ENCODE peak calls at places on chromosomes 7 and 10, in eight cellular contexts. One of them, this sample, is unnamed.

GRCh38 chr7:130793855-130794618 is 60.0 kb upstream of the KLF14 start:
- DNase-seq in NCI-H187 treated with DMSO at 0.1 percent for 48 hours: no peak
- DNase-seq in SJSA1: no peak
- DNase-seq in stimulated activated CD8-positive, alpha-beta memory T cell treated with anti-CD3 and anti-CD28 coated beads, Interleukin-7, amount 100 ng/mL, for 24 hours: no peak
- DNase-seq in adrenal gland: no peak
- DNase-seq in cardiac muscle cell: no peak
- DNase-seq in mesothelial cell of epicardium: no peak
- DNase-seq in stimulated activated CD4-positive, alpha-beta T cell treated with anti-CD3 and anti-CD28 coated beads, Interleukin-2, amount 100 ng/mL, for 48 hours: no peak
- DNase-seq in this sample: no peak

GRCh38 chr10:44306762-44307161 is 78.1 kb downstream of the CXCL12 start:
- DNase-seq in NCI-H187 treated with DMSO at 0.1 percent for 48 hours: no peak
- DNase-seq in SJSA1: no peak
- DNase-seq in stimulated activated CD8-positive, alpha-beta memory T cell treated with anti-CD3 and anti-CD28 coated beads, Interleukin-7, amount 100 ng/mL, for 24 hours: no peak
- DNase-seq in adrenal gland: no peak
- DNase-seq in cardiac muscle cell: peak
- DNase-seq in mesothelial cell of epicardium: no peak
- DNase-seq in stimulated activated CD4-positive, alpha-beta T cell treated with anti-CD3 and anti-CD28 coated beads, Interleukin-2, amount 100 ng/mL, for 48 hours: no peak
- DNase-seq in this sample: no peak

GRCh38 chr10:132487241-132488135 is 50.1 kb upstream of the INPP5A start:
- DNase-seq in NCI-H187 treated with DMSO at 0.1 percent for 48 hours: no peak
- DNase-seq in SJSA1: no peak
- DNase-seq in stimulated activated CD8-positive, alpha-beta memory T cell treated with anti-CD3 and anti-CD28 coated beads, Interleukin-7, amount 100 ng/mL, for 24 hours: no peak
- DNase-seq in adrenal gland: no peak
- DNase-seq in cardiac muscle cell: no peak
- DNase-seq in mesothelial cell of epicardium: no peak
- DNase-seq in stimulated activated CD4-positive, alpha-beta T cell treated with anti-CD3 and anti-CD28 coated beads, Interleukin-2, amount 100 ng/mL, for 48 hours: no peak
- DNase-seq in this sample: no peak

GRCh38 chr7:29488203-29488970 is 75.2 kb upstream of the PRR15 start:
- DNase-seq in NCI-H187 treated with DMSO at 0.1 percent for 48 hours: no peak
- DNase-seq in SJSA1: no peak
- DNase-seq in stimulated activated CD8-positive, alpha-beta memory T cell treated with anti-CD3 and anti-CD28 coated beads, Interleukin-7, amount 100 ng/mL, for 24 hours: no peak
- DNase-seq in adrenal gland: peak
- DNase-seq in cardiac muscle cell: no peak
- DNase-seq in mesothelial cell of epicardium: no peak
- DNase-seq in stimulated activated CD4-positive, alpha-beta T cell treated with anti-CD3 and anti-CD28 coated beads, Interleukin-2, amount 100 ng/mL, for 48 hours: no peak
- DNase-seq in this sample: no peak

GRCh38 chr10:63267414-63268138 is 134.4 kb downstream of the NRBF2 start:
- DNase-seq in NCI-H187 treated with DMSO at 0.1 percent for 48 hours: no peak
- DNase-seq in SJSA1: peak
- DNase-seq in stimulated activated CD8-positive, alpha-beta memory T cell treated with anti-CD3 and anti-CD28 coated beads, Interleukin-7, amount 100 ng/mL, for 24 hours: no peak
- DNase-seq in adrenal gland: peak
- DNase-seq in cardiac muscle cell: peak
- DNase-seq in mesothelial cell of epicardium: no peak
- DNase-seq in stimulated activated CD4-positive, alpha-beta T cell treated with anti-CD3 and anti-CD28 coated beads, Interleukin-2, amount 100 ng/mL, for 48 hours: no peak
- DNase-seq in this sample: peak

GRCh38 chr7:81725496-81726117 is 44.2 kb downstream of the HGF start:
- DNase-seq in NCI-H187 treated with DMSO at 0.1 percent for 48 hours: no peak
- DNase-seq in SJSA1: peak
- DNase-seq in stimulated activated CD8-positive, alpha-beta memory T cell treated with anti-CD3 and anti-CD28 coated beads, Interleukin-7, amount 100 ng/mL, for 24 hours: no peak
- DNase-seq in adrenal gland: no peak
- DNase-seq in cardiac muscle cell: no peak
- DNase-seq in mesothelial cell of epicardium: no peak
- DNase-seq in stimulated activated CD4-positive, alpha-beta T cell treated with anti-CD3 and anti-CD28 coated beads, Interleukin-2, amount 100 ng/mL, for 48 hours: no peak
- DNase-seq in this sample: no peak

GRCh38 chr7:105675873-105676484 is 94.7 kb upstream of the EFCAB10 start:
- DNase-seq in NCI-H187 treated with DMSO at 0.1 percent for 48 hours: no peak
- DNase-seq in SJSA1: no peak
- DNase-seq in stimulated activated CD8-positive, alpha-beta memory T cell treated with anti-CD3 and anti-CD28 coated beads, Interleukin-7, amount 100 ng/mL, for 24 hours: no peak
- DNase-seq in adrenal gland: peak
- DNase-seq in cardiac muscle cell: peak
- DNase-seq in mesothelial cell of epicardium: no peak
- DNase-seq in stimulated activated CD4-positive, alpha-beta T cell treated with anti-CD3 and anti-CD28 coated beads, Interleukin-2, amount 100 ng/mL, for 48 hours: peak
- DNase-seq in this sample: peak

GRCh38 chr7:157735826-157736225 is 399.0 kb downstream of the DNAJB6 start:
- DNase-seq in NCI-H187 treated with DMSO at 0.1 percent for 48 hours: no peak
- DNase-seq in SJSA1: no peak
- DNase-seq in stimulated activated CD8-positive, alpha-beta memory T cell treated with anti-CD3 and anti-CD28 coated beads, Interleukin-7, amount 100 ng/mL, for 24 hours: no peak
- DNase-seq in adrenal gland: no peak
- DNase-seq in cardiac muscle cell: no peak
- DNase-seq in mesothelial cell of epicardium: no peak
- DNase-seq in stimulated activated CD4-positive, alpha-beta T cell treated with anti-CD3 and anti-CD28 coated beads, Interleukin-2, amount 100 ng/mL, for 48 hours: no peak
- DNase-seq in this sample: no peak

GRCh38 chr7:144513332-144513731 is 109.8 kb upstream of the NOBOX start:
- DNase-seq in NCI-H187 treated with DMSO at 0.1 percent for 48 hours: no peak
- DNase-seq in SJSA1: no peak
- DNase-seq in stimulated activated CD8-positive, alpha-beta memory T cell treated with anti-CD3 and anti-CD28 coated beads, Interleukin-7, amount 100 ng/mL, for 24 hours: no peak
- DNase-seq in adrenal gland: peak
- DNase-seq in cardiac muscle cell: peak
- DNase-seq in mesothelial cell of epicardium: no peak
- DNase-seq in stimulated activated CD4-positive, alpha-beta T cell treated with anti-CD3 and anti-CD28 coated beads, Interleukin-2, amount 100 ng/mL, for 48 hours: no peak
- DNase-seq in this sample: peak

GRCh38 chr7:74453321-74454011 is at the start of gene GTF2IRD1:
- DNase-seq in NCI-H187 treated with DMSO at 0.1 percent for 48 hours: peak
- DNase-seq in SJSA1: peak
- DNase-seq in stimulated activated CD8-positive, alpha-beta memory T cell treated with anti-CD3 and anti-CD28 coated beads, Interleukin-7, amount 100 ng/mL, for 24 hours: no peak
- DNase-seq in adrenal gland: peak
- DNase-seq in cardiac muscle cell: peak
- DNase-seq in mesothelial cell of epicardium: peak
- DNase-seq in stimulated activated CD4-positive, alpha-beta T cell treated with anti-CD3 and anti-CD28 coated beads, Interleukin-2, amount 100 ng/mL, for 48 hours: peak
- DNase-seq in this sample: peak

GRCh38 chr10:66180651-66181318 is 745.1 kb upstream of the LRRTM3 start:
- DNase-seq in NCI-H187 treated with DMSO at 0.1 percent for 48 hours: no peak
- DNase-seq in SJSA1: no peak
- DNase-seq in stimulated activated CD8-positive, alpha-beta memory T cell treated with anti-CD3 and anti-CD28 coated beads, Interleukin-7, amount 100 ng/mL, for 24 hours: no peak
- DNase-seq in adrenal gland: peak
- DNase-seq in cardiac muscle cell: peak
- DNase-seq in mesothelial cell of epicardium: no peak
- DNase-seq in stimulated activated CD4-positive, alpha-beta T cell treated with anti-CD3 and anti-CD28 coated beads, Interleukin-2, amount 100 ng/mL, for 48 hours: peak
- DNase-seq in this sample: peak

GRCh38 chr10:105237685-105238084 is 596.6 kb downstream of the SORCS3 start:
- DNase-seq in NCI-H187 treated with DMSO at 0.1 percent for 48 hours: no peak
- DNase-seq in SJSA1: no peak
- DNase-seq in stimulated activated CD8-positive, alpha-beta memory T cell treated with anti-CD3 and anti-CD28 coated beads, Interleukin-7, amount 100 ng/mL, for 24 hours: no peak
- DNase-seq in adrenal gland: no peak
- DNase-seq in cardiac muscle cell: no peak
- DNase-seq in mesothelial cell of epicardium: no peak
- DNase-seq in stimulated activated CD4-positive, alpha-beta T cell treated with anti-CD3 and anti-CD28 coated beads, Interleukin-2, amount 100 ng/mL, for 48 hours: no peak
- DNase-seq in this sample: no peak